ENCODE peak calls at places on chromosomes 5 and 9, in four cellular contexts. Q is fibroblast of mammary gland, M is pancreas, Z is GM23338. C is an unnamed sample.

GRCh38 chr5:140631831-140632365 is 1.1 kb downstream of the CD14 start:
- DNase-seq in Q (no peak), M (peak), Z (peak), C (no peak)

GRCh38 chr5:91329273-91329672 is 53.8 kb downstream of the ARRDC3 start:
- DNase-seq in Q (no peak), M (no peak), Z (no peak), C (no peak)

GRCh38 chr9:87849144-87849741 is 33.4 kb upstream of the SPATA31E1 start:
- DNase-seq in Q (no peak), M (no peak), Z (no peak), C (no peak)

GRCh38 chr5:98968056-98968564 is 39.3 kb upstream of the CHD1 start:
- DNase-seq in Q (no peak), M (no peak), Z (no peak), C (no peak)

GRCh38 chr9:132609184-132609583 is 26.8 kb downstream of the BARHL1 start:
- DNase-seq in Q (no peak), M (no peak), Z (no peak), C (no peak)

GRCh38 chr5:68490401-68490800 is 274.8 kb downstream of the PIK3R1 start:
- DNase-seq in Q (no peak), M (no peak), Z (no peak), C (no peak)

GRCh38 chr5:146644811-146645210 is 128.8 kb upstream of the GPR151 start:
- DNase-seq in Q (no peak), M (no peak), Z (no peak), C (no peak)

GRCh38 chr9:35871514-35871913 is 1.3 kb upstream of the OR13J1 start:
- DNase-seq in Q (no peak), M (no peak), Z (no peak), C (no peak)

GRCh38 chr5:115379622-115380344 is 83.3 kb upstream of the CCDC112 start:
- DNase-seq in Q (no peak), M (no peak), Z (no peak), C (no peak)

GRCh38 chr5:57940236-57940635 is 457.6 kb upstream of the ACTBL2 start:
- DNase-seq in Q (no peak), M (no peak), Z (no peak), C (no peak)

GRCh38 chr5:172688735-172689572 is 47.9 kb downstream of the NEURL1B start:
- DNase-seq in Q (no peak), M (no peak), Z (no peak), C (no peak)

GRCh38 chr5:66826696-66827095 is 230.5 kb downstream of the MAST4 start:
- DNase-seq in Q (no peak), M (no peak), Z (no peak), C (no peak)

GRCh38 chr5:68999181-68999580 is 94.6 kb upstream of the SLC30A5 start:
- DNase-seq in Q (no peak), M (no peak), Z (no peak), C (peak)

GRCh38 chr9:4048441-4048840 is 251.4 kb downstream of the GLIS3 start:
- DNase-seq in Q (peak), M (no peak), Z (peak), C (peak)

GRCh38 chr9:35688558-35689350 is 971 bp downstream of the TPM2 start:
- DNase-seq in Q (peak), M (no peak), Z (no peak), C (peak)

GRCh38 chr5:58631895-58632294 is 49.0 kb downstream of the RAB3C start:
- DNase-seq in Q (no peak), M (no peak), Z (no peak), C (no peak)

GRCh38 chr5:72390836-72391235 is 70.7 kb downstream of the PTCD2 start:
- DNase-seq in Q (no peak), M (no peak), Z (no peak), C (no peak)

GRCh38 chr5:6636293-6636692 is 3.1 kb downstream of the SRD5A1 start:
- DNase-seq in Q (no peak), M (peak), Z (no peak), C (no peak)

GRCh38 chr5:54062958-54063357 is 247.4 kb downstream of the ARL15 start:
- DNase-seq in Q (peak), M (no peak), Z (no peak), C (peak)

GRCh38 chr9:89864257-89864656 is 259.4 kb downstream of the GADD45G start:
- DNase-seq in Q (no peak), M (no peak), Z (no peak), C (no peak)

GRCh38 chr9:110538169-110538568 is 41.4 kb downstream of the SVEP1 start:
- DNase-seq in Q (peak), M (no peak), Z (no peak), C (peak)

DNA sequence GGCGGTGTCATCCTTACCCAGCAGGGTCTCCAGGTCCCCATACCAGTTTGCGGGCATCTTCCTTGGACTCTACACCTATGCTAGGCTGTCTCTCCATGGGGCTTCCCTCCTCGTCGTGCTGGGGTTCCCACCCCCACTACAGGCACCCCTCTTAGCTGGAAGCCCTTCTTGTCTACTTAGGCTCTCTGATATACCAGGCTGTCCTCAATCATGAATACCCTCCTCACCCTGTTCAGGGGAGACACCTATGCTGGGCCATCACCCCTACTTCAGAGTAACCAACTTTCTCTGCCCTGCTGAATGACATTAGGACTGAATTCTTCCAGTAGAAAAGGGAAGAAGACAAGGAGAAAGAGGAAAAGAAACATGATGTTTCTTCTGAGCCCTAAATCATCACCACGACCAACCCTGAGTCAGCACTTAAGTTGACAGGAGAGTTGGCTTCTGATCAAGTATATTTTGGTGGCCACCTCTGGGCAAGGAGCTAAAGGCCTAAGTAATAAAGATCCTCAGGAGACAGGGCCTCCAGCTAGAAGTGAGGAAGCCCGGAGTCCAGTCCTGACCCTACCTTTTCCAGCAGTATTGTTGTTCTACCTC is 115.3 kb downstream of the GCNT1 start:
- DNase-seq in Q (peak), M (no peak), Z (no peak), C (no peak)
- TF ChIP-seq CTCF in Q (no peak), M (no peak), Z (no peak), C (no peak)

GRCh38 chr9:38043931-38044623 is 24.9 kb downstream of the SHB start:
- DNase-seq in Q (no peak), M (peak), Z (no peak), C (no peak)

GRCh38 chr9:38046669-38047300 is 22.2 kb downstream of the SHB start:
- DNase-seq in Q (no peak), M (peak), Z (peak), C (no peak)

GRCh38 chr9:38048319-38048969 is 20.6 kb downstream of the SHB start:
- DNase-seq in Q (peak), M (no peak), Z (no peak), C (no peak)

GRCh38 chr9:38044706-38045105 is 24.3 kb downstream of the SHB start:
- DNase-seq in Q (no peak), M (peak), Z (no peak), C (no peak)

GRCh38 chr9:38047301-38048251 is 21.5 kb downstream of the SHB start:
- DNase-seq in Q (peak), M (peak), Z (peak), C (no peak)
- H3K4me3 ChIP-seq in Q (no peak), M (peak), Z (peak), C (peak)

GRCh38 chr5:73496984-73497457 is 1.2 kb upstream of the BTF3 start:
- DNase-seq in Q (peak), M (no peak), Z (peak), C (peak)
- TF ChIP-seq CTCF in Q (peak), M (no peak), Z (no peak), C (no peak)

DNA sequence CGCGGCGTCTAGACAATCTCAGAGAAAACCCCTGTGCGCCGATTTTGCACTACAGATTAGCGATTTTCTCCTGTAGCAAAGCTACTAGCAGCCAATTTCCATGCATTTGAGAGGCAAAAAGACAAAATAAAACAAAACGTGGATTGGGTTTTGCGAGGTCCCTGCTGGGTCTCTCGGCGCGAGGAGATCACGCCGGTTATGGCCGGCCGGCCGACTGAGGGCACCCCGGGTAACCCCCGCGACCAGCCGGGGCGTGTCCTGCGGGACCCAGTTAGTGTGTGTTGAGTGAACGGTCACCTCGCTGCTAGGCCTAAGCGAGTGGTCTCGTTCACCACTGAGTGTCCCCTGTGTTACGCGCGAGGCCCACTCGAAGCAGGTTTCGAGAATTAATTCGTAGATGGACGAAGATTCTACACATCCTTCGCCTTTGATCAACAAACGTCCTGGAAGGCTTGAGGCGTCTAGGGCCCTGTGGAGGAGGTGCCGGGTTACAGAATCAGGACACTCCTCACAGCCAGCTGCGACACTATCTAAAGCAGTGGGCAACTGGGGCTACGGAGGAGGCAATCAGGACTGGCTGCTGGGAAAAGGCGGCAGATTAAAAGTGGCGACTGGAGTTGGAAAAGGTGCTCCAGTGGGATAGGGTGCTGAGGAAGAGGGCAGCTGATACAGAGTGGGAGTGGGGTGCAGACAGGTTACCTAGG is 792 bp upstream of the VDAC1 start:
- DNase-seq in Q (no peak), M (no peak), Z (peak), C (no peak)
- H3K4me3 ChIP-seq in Q (peak), M (peak), Z (peak), C (peak)

GRCh38 chr5:131262953-131263541 is 806 bp upstream of the CDC42SE2 start:
- DNase-seq in Q (no peak), M (no peak), Z (peak), C (no peak)

GRCh38 chr5:131265318-131265803 is 1.5 kb downstream of the CDC42SE2 start:
- DNase-seq in Q (peak), M (no peak), Z (peak), C (no peak)

GRCh38 chr5:131264453-131265200 is 774 bp downstream of the CDC42SE2 start:
- DNase-seq in Q (no peak), M (peak), Z (peak), C (no peak)

GRCh38 chr5:131261483-131261882 is 2.4 kb upstream of the CDC42SE2 start:
- DNase-seq in Q (no peak), M (no peak), Z (no peak), C (no peak)

DNA sequence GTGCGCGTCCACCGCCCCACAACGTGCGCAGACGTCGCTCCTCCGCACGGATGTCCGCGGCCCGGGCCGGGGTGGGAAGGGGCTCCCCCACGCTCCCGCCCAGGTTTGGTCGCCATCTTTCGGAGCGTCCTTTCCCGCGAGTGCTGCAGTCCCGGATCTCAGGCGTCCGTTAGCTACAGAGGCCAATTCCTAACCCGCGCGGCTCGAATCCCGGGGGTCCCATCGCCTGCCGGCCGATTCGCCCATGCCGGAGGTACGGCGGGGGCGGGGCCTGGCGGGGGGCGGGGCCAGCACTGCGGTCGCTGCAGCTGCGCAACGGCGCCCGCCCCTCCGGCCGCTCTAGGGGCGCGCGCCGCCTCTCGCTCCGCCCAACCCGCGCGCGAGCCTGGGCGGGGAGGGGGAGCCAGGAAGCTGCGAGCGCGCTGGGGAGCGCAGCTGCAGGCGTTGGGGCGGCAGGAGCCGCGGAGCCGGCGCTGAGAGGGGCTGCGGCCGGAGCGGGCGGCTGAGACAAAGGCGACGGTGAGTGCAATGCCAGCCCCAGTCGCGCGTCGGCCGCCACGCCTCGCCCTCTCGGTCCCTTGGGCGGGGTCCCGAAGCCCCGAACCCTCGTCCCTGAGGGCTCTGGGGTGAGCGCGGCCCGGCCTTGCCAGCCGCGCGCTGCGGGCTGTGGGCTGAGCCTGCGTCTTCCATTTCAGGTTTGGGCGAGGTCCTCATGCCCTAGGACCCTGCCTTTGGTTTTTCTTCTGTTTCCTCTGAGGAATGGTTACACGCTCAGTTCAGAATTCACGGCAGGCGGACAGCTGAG is at the start of gene CDC42SE2:
- DNase-seq in Q (peak), M (peak), Z (peak), C (peak)
- TF ChIP-seq CTCF in Q (no peak), M (no peak), Z (no peak), C (no peak)

GRCh38 chr9:84673806-84674205 is 4.3 kb downstream of the NTRK2 start:
- DNase-seq in Q (no peak), M (no peak), Z (no peak), C (no peak)
- H3K4me3 ChIP-seq in Q (no peak), M (no peak), Z (no peak), C (no peak)

GRCh38 chr5:42636425-42636824 is 120.2 kb upstream of the CCDC152 start:
- DNase-seq in Q (peak), M (no peak), Z (no peak), C (no peak)
- TF ChIP-seq CTCF in Q (peak), M (no peak), Z (peak), C (peak)

GRCh38 chr9:112750767-112751058 is 153 bp downstream of the SNX30 start:
- DNase-seq in Q (no peak), M (no peak), Z (no peak), C (no peak)

GRCh38 chr9:112748041-112748440 is 2.5 kb upstream of the SNX30 start:
- DNase-seq in Q (no peak), M (no peak), Z (no peak), C (no peak)

GRCh38 chr9:112744177-112744576 is 6.4 kb upstream of the SNX30 start:
- DNase-seq in Q (no peak), M (no peak), Z (no peak), C (no peak)

GRCh38 chr9:112750111-112750766 is at the start of gene SNX30:
- DNase-seq in Q (peak), M (peak), Z (peak), C (no peak)

GRCh38 chr9:112747094-112747493 is 3.5 kb upstream of the SNX30 start:
- DNase-seq in Q (no peak), M (no peak), Z (no peak), C (no peak)
- H3K4me3 ChIP-seq in Q (no peak), M (no peak), Z (no peak), C (no peak)